ENCODE peak calls at places on chromosomes 13 and 19, in four cellular contexts. One of them, this sample, is unnamed.

GRCh38 chr19:43956827-43957226 is 5.8 kb downstream of the ZNF221 start:
- DNase-seq in hepatocyte: no peak
- DNase-seq in bronchial epithelial cell: no peak
- DNase-seq in osteoblast: no peak
- DNase-seq in this sample: no peak

GRCh38 chr13:72384186-72384823 is 343.1 kb downstream of the MZT1 start:
- DNase-seq in hepatocyte: no peak
- DNase-seq in bronchial epithelial cell: no peak
- DNase-seq in osteoblast: no peak
- DNase-seq in this sample: no peak

GRCh38 chr13:97002581-97002980 is 8.3 kb upstream of the OXGR1 start:
- DNase-seq in hepatocyte: no peak
- DNase-seq in bronchial epithelial cell: no peak
- DNase-seq in osteoblast: no peak
- DNase-seq in this sample: no peak

GRCh38 chr13:96052655-96053002 is 572 bp downstream of the UGGT2 start:
- DNase-seq in hepatocyte: peak; percentile 70
- DNase-seq in bronchial epithelial cell: peak; percentile 83
- DNase-seq in osteoblast: peak; percentile 89
- DNase-seq in this sample: no peak

GRCh38 chr19:18999016-18999758 is 34.1 kb downstream of the SUGP2 start:
- DNase-seq in hepatocyte: no peak
- DNase-seq in bronchial epithelial cell: peak; percentile 8
- DNase-seq in osteoblast: peak; percentile 75
- DNase-seq in this sample: no peak

GRCh38 chr19:42286349-42287016 is 15.4 kb upstream of the PRR19 start:
- DNase-seq in hepatocyte: peak; percentile 36
- DNase-seq in bronchial epithelial cell: no peak
- DNase-seq in osteoblast: peak; percentile 98
- DNase-seq in this sample: peak; percentile 70

GRCh38 chr19:39974377-39975155 is 3.6 kb downstream of the PSMC4 start:
- DNase-seq in hepatocyte: no peak
- DNase-seq in bronchial epithelial cell: no peak
- DNase-seq in osteoblast: no peak
- DNase-seq in this sample: peak; percentile 21

GRCh38 chr19:15779756-15780476 is 7.5 kb upstream of the OR10H5 start:
- DNase-seq in hepatocyte: no peak
- DNase-seq in bronchial epithelial cell: no peak
- DNase-seq in osteoblast: peak; percentile 38
- DNase-seq in this sample: peak; percentile 60

GRCh38 chr13:64925284-64925683 is 2304.9 kb downstream of the PCDH9 start:
- DNase-seq in hepatocyte: peak; percentile 43
- DNase-seq in bronchial epithelial cell: no peak
- DNase-seq in osteoblast: no peak
- DNase-seq in this sample: no peak

GRCh38 chr19:36139120-36139472 is 770 bp upstream of the CAPNS1 start:
- DNase-seq in hepatocyte: no peak
- DNase-seq in bronchial epithelial cell: no peak
- DNase-seq in osteoblast: no peak
- DNase-seq in this sample: no peak
- H3K4me3 ChIP-seq in hepatocyte: peak overlapping the region; percentile 56
- H3K4me3 ChIP-seq in bronchial epithelial cell: peak overlapping the region; percentile 98
- H3K4me3 ChIP-seq in osteoblast: peak overlapping the region; percentile 100
- H3K4me3 ChIP-seq in this sample: peak overlapping the region; percentile 85

GRCh38 chr13:44397766-44398223 is 24.2 kb downstream of the SERP2 start:
- DNase-seq in hepatocyte: no peak
- DNase-seq in bronchial epithelial cell: no peak
- DNase-seq in osteoblast: peak; percentile 81
- DNase-seq in this sample: no peak

GRCh38 chr13:44396295-44396962 is 22.8 kb downstream of the SERP2 start:
- DNase-seq in hepatocyte: no peak
- DNase-seq in bronchial epithelial cell: no peak
- DNase-seq in osteoblast: peak; percentile 58
- DNase-seq in this sample: no peak

GRCh38 chr13:44398606-44399005 is 25.0 kb downstream of the SERP2 start:
- DNase-seq in hepatocyte: no peak
- DNase-seq in bronchial epithelial cell: no peak
- DNase-seq in osteoblast: no peak
- DNase-seq in this sample: no peak

GRCh38 chr13:44399045-44399444 is 25.4 kb downstream of the SERP2 start:
- DNase-seq in hepatocyte: no peak
- DNase-seq in bronchial epithelial cell: no peak
- DNase-seq in osteoblast: no peak
- DNase-seq in this sample: no peak

GRCh38 chr13:44396963-44397580 is 23.4 kb downstream of the SERP2 start:
- DNase-seq in hepatocyte: peak; percentile 70
- DNase-seq in bronchial epithelial cell: no peak
- DNase-seq in osteoblast: peak; percentile 86
- DNase-seq in this sample: no peak
- H3K4me3 ChIP-seq in hepatocyte: no peak overlapping the region
- H3K4me3 ChIP-seq in bronchial epithelial cell: no peak overlapping the region
- H3K4me3 ChIP-seq in osteoblast: no peak overlapping the region
- H3K4me3 ChIP-seq in this sample: no peak overlapping the region

GRCh38 chr19:5562280-5562679 is 5.5 kb downstream of the TINCR start:
- DNase-seq in hepatocyte: no peak
- DNase-seq in bronchial epithelial cell: no peak
- DNase-seq in osteoblast: peak; percentile 11
- DNase-seq in this sample: no peak

GRCh38 chr19:5564930-5565329 is 2.8 kb downstream of the TINCR start:
- DNase-seq in hepatocyte: no peak
- DNase-seq in bronchial epithelial cell: no peak
- DNase-seq in osteoblast: peak; percentile 32
- DNase-seq in this sample: no peak

GRCh38 chr19:5563008-5563431 is 4.7 kb downstream of the TINCR start:
- DNase-seq in hepatocyte: no peak
- DNase-seq in bronchial epithelial cell: no peak
- DNase-seq in osteoblast: peak; percentile 75
- DNase-seq in this sample: no peak

GRCh38 chr19:5561559-5561958 is 6.2 kb downstream of the TINCR start:
- DNase-seq in hepatocyte: no peak
- DNase-seq in bronchial epithelial cell: no peak
- DNase-seq in osteoblast: no peak
- DNase-seq in this sample: no peak

GRCh38 chr19:5563941-5564612 is 3.7 kb downstream of the TINCR start:
- DNase-seq in hepatocyte: peak; percentile 61
- DNase-seq in bronchial epithelial cell: peak; percentile 66
- DNase-seq in osteoblast: peak; percentile 87
- DNase-seq in this sample: no peak
- H3K4me3 ChIP-seq in hepatocyte: no peak overlapping the region
- H3K4me3 ChIP-seq in bronchial epithelial cell: no peak overlapping the region
- H3K4me3 ChIP-seq in osteoblast: no peak overlapping the region
- H3K4me3 ChIP-seq in this sample: no peak overlapping the region

DNA sequence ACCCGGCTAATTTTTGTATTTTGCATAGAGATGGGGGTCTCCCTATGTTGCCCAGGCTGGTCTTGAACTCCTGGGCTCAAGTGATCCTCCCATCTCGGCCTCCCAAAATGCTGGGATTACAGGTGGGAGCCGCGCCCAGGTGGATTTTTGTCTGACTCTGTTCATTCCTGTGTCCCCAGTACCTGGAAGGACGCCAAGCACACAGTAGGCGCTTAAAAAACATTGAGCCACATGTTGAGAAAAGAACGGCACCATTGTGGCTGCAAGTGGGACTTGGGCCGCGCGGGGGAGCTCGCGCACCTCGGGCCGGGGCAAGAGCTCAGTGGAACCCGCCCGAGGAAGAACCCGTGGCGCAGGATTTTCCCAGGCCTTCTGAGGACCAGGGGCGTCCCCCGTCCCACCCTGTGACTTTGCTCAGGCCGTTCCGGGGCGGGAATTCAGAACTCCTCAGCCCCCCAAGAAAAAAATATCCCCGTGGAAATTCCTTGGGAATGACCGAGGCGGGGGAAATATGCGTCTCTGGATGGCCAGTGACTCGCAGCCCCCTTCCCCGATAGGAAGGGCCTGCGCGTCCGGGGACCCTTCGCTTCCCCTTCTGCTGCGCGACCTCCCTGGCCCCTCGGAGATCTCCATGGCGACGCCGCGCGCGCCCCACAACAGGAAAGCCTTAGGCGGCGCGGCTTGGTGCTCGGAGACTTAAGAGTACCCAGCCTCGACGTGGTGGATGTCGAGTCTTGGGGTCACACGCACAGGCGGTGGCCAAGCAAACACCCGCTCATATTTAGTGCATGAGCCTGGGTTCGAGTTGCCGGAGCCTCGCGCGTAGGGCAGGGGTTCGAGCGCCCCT is 1.4 kb upstream of the ICAM1 start:
- DNase-seq in hepatocyte: peak; percentile 89
- DNase-seq in bronchial epithelial cell: peak; percentile 47
- DNase-seq in osteoblast: peak; percentile 96
- DNase-seq in this sample: peak; percentile 88
- H3K4me3 ChIP-seq in hepatocyte: peak overlapping the region; percentile 13
- H3K4me3 ChIP-seq in bronchial epithelial cell: peak overlapping the region; percentile 34
- H3K4me3 ChIP-seq in osteoblast: peak overlapping the region; percentile 66
- H3K4me3 ChIP-seq in this sample: peak overlapping the region; percentile 41

GRCh38 chr19:1748115-1748702 is 5.1 kb upstream of the ONECUT3 start:
- DNase-seq in hepatocyte: peak; percentile 57
- DNase-seq in bronchial epithelial cell: no peak
- DNase-seq in osteoblast: no peak
- DNase-seq in this sample: peak; percentile 61
- H3K4me3 ChIP-seq in hepatocyte: no peak overlapping the region
- H3K4me3 ChIP-seq in bronchial epithelial cell: peak overlapping the region; percentile 48
- H3K4me3 ChIP-seq in osteoblast: no peak overlapping the region
- H3K4me3 ChIP-seq in this sample: peak overlapping the region; percentile 42

GRCh38 chr19:48630289-48631036 is 6.7 kb downstream of the DBP start:
- DNase-seq in hepatocyte: peak; percentile 89
- DNase-seq in bronchial epithelial cell: no peak
- DNase-seq in osteoblast: peak; percentile 83
- DNase-seq in this sample: peak; percentile 95

GRCh38 chr19:48628486-48629296 is 8.5 kb downstream of the DBP start:
- DNase-seq in hepatocyte: peak; percentile 8
- DNase-seq in bronchial epithelial cell: no peak
- DNase-seq in osteoblast: peak; percentile 68
- DNase-seq in this sample: no peak

GRCh38 chr19:48629297-48629598 is 7.9 kb downstream of the DBP start:
- DNase-seq in hepatocyte: no peak
- DNase-seq in bronchial epithelial cell: no peak
- DNase-seq in osteoblast: no peak
- DNase-seq in this sample: no peak

GRCh38 chr19:48631254-48631653 is 5.9 kb downstream of the DBP start:
- DNase-seq in hepatocyte: no peak
- DNase-seq in bronchial epithelial cell: no peak
- DNase-seq in osteoblast: peak; percentile 89
- DNase-seq in this sample: no peak

DNA sequence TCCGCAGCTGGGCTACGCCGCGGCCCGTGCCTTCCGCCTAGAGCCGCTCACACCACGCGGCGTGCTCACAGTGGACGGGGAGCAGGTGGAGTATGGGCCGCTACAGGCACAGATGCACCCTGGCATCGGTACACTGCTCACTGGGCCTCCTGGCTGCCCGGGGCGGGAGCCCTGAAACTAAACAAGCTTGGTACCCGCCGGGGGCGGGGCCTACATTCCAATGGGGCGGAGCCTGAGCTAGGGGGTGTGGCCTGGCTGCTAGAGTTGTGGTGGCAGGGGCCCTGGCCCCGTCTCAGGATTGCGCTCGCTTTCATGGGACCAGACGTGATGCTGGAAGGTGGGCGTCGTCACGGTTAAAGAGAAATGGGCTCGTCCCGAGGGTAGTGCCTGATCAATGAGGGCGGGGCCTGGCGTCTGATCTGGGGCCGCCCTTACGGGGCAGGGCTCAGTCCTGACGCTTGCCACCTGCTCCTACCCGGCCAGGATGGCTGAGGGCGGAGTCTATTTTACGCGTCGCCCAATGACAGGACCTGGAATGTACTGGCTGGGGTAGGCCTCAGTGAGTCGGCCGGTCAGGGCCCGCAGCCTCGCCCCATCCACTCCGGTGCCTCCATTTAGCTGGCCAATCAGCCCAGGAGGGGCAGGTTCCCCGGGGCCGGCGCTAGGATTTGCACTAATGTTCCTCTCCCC is 7.4 kb downstream of the DBP start:
- DNase-seq in hepatocyte: peak; percentile 79
- DNase-seq in bronchial epithelial cell: no peak
- DNase-seq in osteoblast: peak; percentile 89
- DNase-seq in this sample: peak; percentile 89
- H3K4me3 ChIP-seq in hepatocyte: no peak overlapping the region
- H3K4me3 ChIP-seq in bronchial epithelial cell: no peak overlapping the region
- H3K4me3 ChIP-seq in osteoblast: no peak overlapping the region
- H3K4me3 ChIP-seq in this sample: peak overlapping the region; percentile 24

This sample was measured in stomach.